ENCODE peak calls at places on chromosomes 6 and 20, in ten cellular contexts. N is RPMI7951; D is NCI-H446; S is GM23338; Z is body of pancreas; W is RKO; Q is activated CD8-positive, alpha-beta memory T cell treated with anti-CD3 and anti-CD28 coated beads for 48 hours; H is substantia nigra; Y is activated CD4-positive, alpha-beta T cell treated with anti-CD3 and anti-CD28 coated beads for 36 hours; I is EL. L is an unnamed sample.

GRCh38 chr6:157323924-157324276 is 581 bp upstream of the TMEM242 start:
- DNase-seq in N (peak), D (no peak), S (peak), Z (peak), W (peak), Q (peak), H (no peak), Y (peak), I (peak), L (peak)

GRCh38 chr20:52869698-52870288 is 102.4 kb upstream of the TSHZ2 start:
- DNase-seq in N (no peak), D (no peak), S (no peak), Z (no peak), W (no peak), Q (no peak), H (no peak), Y (no peak), I (no peak), L (no peak)

GRCh38 chr6:37480118-37480736 is 19.5 kb downstream of the CCDC167 start:
- DNase-seq in N (no peak), D (no peak), S (no peak), Z (no peak), W (no peak), Q (no peak), H (no peak), Y (no peak), I (no peak), L (no peak)

GRCh38 chr20:10432079-10432478 is 1.9 kb downstream of the MKKS start:
- DNase-seq in N (peak), D (no peak), S (no peak), Z (no peak), W (no peak), Q (no peak), H (no peak), Y (no peak), I (peak), L (no peak)

GRCh38 chr6:25173232-25173631 is 105.9 kb upstream of the CARMIL1 start:
- DNase-seq in N (no peak), D (no peak), S (no peak), Z (no peak), W (no peak), Q (no peak), H (no peak), Y (no peak), I (no peak), L (no peak)

GRCh38 chr6:51027283-51028065 is 208.8 kb downstream of the TFAP2B start:
- DNase-seq in N (no peak), D (no peak), S (no peak), Z (no peak), W (no peak), Q (no peak), H (no peak), Y (no peak), I (no peak), L (no peak)

GRCh38 chr20:24918579-24919566 is 30.2 kb upstream of the CST7 start:
- DNase-seq in N (no peak), D (no peak), S (no peak), Z (peak), W (no peak), Q (no peak), H (no peak), Y (no peak), I (no peak), L (no peak)

GRCh38 chr6:35173068-35174042 is 32.2 kb upstream of the TCP11 start:
- DNase-seq in N (peak), D (no peak), S (no peak), Z (no peak), W (peak), Q (no peak), H (no peak), Y (no peak), I (peak), L (no peak)

GRCh38 chr20:49034070-49034732 is 11.9 kb upstream of the CSE1L start:
- DNase-seq in N (no peak), D (no peak), S (no peak), Z (no peak), W (no peak), Q (no peak), H (no peak), Y (no peak), I (no peak), L (no peak)

GRCh38 chr6:154507209-154507898 is 3.1 kb downstream of the CNKSR3 start:
- DNase-seq in N (no peak), D (no peak), S (no peak), Z (no peak), W (no peak), Q (no peak), H (no peak), Y (no peak), I (no peak), L (no peak)

GRCh38 chr20:1567392-1568165 is 10.1 kb upstream of the SIRPD start:
- DNase-seq in N (peak), D (no peak), S (peak), Z (no peak), W (peak), Q (no peak), H (no peak), Y (no peak), I (peak), L (no peak)

GRCh38 chr6:70667256-70667710 is 400 bp upstream of the SMAP1 start:
- DNase-seq in N (no peak), D (peak), S (no peak), Z (no peak), W (no peak), Q (no peak), H (no peak), Y (no peak), I (no peak), L (no peak)